ENCODE peak calls at places on chromosomes 2 and 18, in eight cellular contexts. K is hepatocyte, L is uterus, Z is PC-3, A is MM.1S, T is spleen, M is neural progenitor cell, F is HCT116. G is an unnamed sample. For H3K4me1, the result is how much of the 10 kb centered on the place peaks cover.

GRCh38 chr2:163347982-163348842 is 387.6 kb downstream of the FIGN start:
- DNase-seq in T (peak), F (peak), Z (peak), L (peak), K (peak), M (peak), A (no peak), G (peak)

GRCh38 chr2:240383099-240383758 is 52.2 kb upstream of the GPC1 start:
- DNase-seq in T (no peak), L (no peak), Z (no peak), M (no peak), A (no peak), F (no peak), K (no peak), G (no peak)

GRCh38 chr2:27231921-27232320 is 14.8 kb downstream of the CAD start:
- DNase-seq in K (no peak), F (no peak), T (no peak), L (no peak), Z (no peak), M (no peak), A (no peak), G (no peak)

GRCh38 chr2:149027602-149028250 is 10.8 kb upstream of the LYPD6B start:
- DNase-seq in K (no peak), A (no peak), Z (peak), T (no peak), L (no peak), M (peak), F (no peak), G (no peak)

GRCh38 chr2:196335238-196335637 is 163.9 kb upstream of the STK17B start:
- DNase-seq in L (no peak), T (no peak), A (no peak), K (no peak), F (no peak), M (no peak), Z (peak), G (no peak)

GRCh38 chr2:74474481-74474880 is 2.0 kb upstream of the MRPL53 start:
- DNase-seq in L (no peak), Z (no peak), K (peak), T (peak), M (no peak), F (no peak), A (no peak), G (no peak)

GRCh38 chr2:118292991-118293390 is 204.7 kb downstream of the INSIG2 start:
- DNase-seq in L (no peak), F (no peak), T (no peak), M (no peak), Z (peak), A (no peak), K (no peak), G (no peak)

GRCh38 chr2:235849489-235849888 is 318.7 kb downstream of the GBX2 start:
- DNase-seq in M (no peak), F (no peak), A (no peak), Z (no peak), K (no peak), T (peak), L (no peak), G (no peak)

GRCh38 chr2:17740203-17740602 is 13.4 kb downstream of the SMC6 start:
- DNase-seq in Z (no peak), T (no peak), K (no peak), L (no peak), M (no peak), A (no peak), F (no peak), G (no peak)

GRCh38 chr18:36388310-36388709 is 90.8 kb downstream of the FHOD3 start:
- DNase-seq in A (no peak), K (no peak), L (no peak), T (no peak), M (no peak), F (no peak), Z (no peak), G (no peak)

GRCh38 chr2:33307659-33308311 is 168.7 kb upstream of the RASGRP3 start:
- DNase-seq in M (no peak), K (no peak), T (no peak), A (no peak), F (no peak), L (no peak), Z (no peak), G (no peak)

GRCh38 chr2:108492364-108492763 is 41.9 kb upstream of the LIMS1 start:
- DNase-seq in L (no peak), A (no peak), T (no peak), K (peak), F (no peak), M (no peak), Z (peak), G (no peak)

GRCh38 chr2:2229898-2230817 is 100.9 kb downstream of the MYT1L start:
- DNase-seq in T (no peak), A (no peak), F (no peak), K (no peak), Z (peak), M (no peak), L (no peak), G (no peak)

GRCh38 chr2:101821059-101821805 is 123.7 kb downstream of the MAP4K4 start:
- DNase-seq in T (no peak), K (no peak), Z (peak), F (no peak), A (no peak), M (no peak), L (no peak), G (no peak)

GRCh38 chr2:73925033-73925704 is 1.5 kb upstream of the DGUOK start:
- DNase-seq in T (no peak), L (no peak), F (peak), K (no peak), Z (no peak), M (no peak), A (peak), G (peak)

GRCh38 chr2:63538409-63538808 is 49.9 kb downstream of the WDPCP start:
- DNase-seq in A (no peak), L (no peak), T (no peak), M (no peak), Z (no peak), K (no peak), F (no peak), G (no peak)
- H3K27ac ChIP-seq in A (no peak), L (no peak), T (no peak), M (no peak), Z (no peak), K (no peak), F (no peak), G (no peak)

GRCh38 chr2:207935991-207936370 is 89.3 kb downstream of the PLEKHM3 start:
- DNase-seq in M (no peak), K (peak), Z (no peak), L (no peak), A (no peak), F (no peak), T (no peak), G (no peak)

GRCh38 chr2:207933396-207934045 is 91.8 kb downstream of the PLEKHM3 start:
- DNase-seq in A (no peak), K (no peak), M (peak), L (no peak), Z (no peak), T (no peak), F (no peak), G (no peak)

GRCh38 chr2:207934720-207935119 is 90.6 kb downstream of the PLEKHM3 start:
- DNase-seq in K (no peak), T (no peak), M (no peak), L (no peak), Z (no peak), F (no peak), A (no peak), G (no peak)

GRCh38 chr2:207936380-207936779 is 88.9 kb downstream of the PLEKHM3 start:
- DNase-seq in A (no peak), K (no peak), F (no peak), T (no peak), Z (no peak), M (no peak), L (no peak), G (no peak)

DNA sequence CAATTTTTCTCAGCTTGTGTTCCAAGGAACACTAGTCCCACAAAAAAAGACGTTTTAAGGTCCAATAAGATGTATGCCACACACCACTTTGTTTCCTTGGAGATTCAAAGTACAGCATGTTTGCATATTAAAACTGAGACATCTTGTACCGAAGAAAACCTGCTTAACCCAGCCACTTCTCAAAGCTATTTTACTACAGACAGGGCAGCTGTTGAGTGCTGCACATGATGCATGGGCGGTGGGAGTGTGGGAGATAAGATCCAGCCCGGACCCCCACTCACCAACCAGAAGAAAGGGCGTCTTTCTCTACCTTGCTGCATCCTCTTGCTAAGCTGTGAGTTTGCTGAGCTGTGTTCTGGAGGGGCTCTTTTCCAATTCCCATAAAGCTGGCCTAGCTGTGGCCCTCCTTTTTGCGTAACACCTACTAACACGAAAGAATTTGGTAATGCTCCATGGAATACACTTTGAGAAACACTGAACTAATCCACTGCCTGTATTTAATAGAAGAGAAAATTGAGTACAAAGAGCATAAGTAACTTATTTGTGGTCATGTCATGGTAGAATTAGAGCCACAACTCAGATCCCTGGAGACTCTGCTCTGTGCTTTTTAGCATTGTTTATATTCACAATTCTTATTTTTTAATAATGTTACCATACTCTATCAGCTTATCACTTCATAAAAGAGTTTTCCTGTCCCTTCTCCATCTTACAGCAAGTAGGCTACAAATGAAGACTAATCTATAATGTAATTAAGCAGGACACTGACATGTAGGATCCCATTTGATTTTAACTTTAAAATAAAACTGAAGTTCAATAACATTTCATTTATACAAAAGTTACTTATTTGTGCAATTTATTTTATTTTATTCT is 90.0 kb downstream of the PLEKHM3 start:
- DNase-seq in Z (no peak), K (no peak), T (no peak), A (no peak), F (no peak), M (no peak), L (no peak), G (no peak)
- H3K4me1 ChIP-seq in Z (under half), K (under half), T (under half), A (under half), F (under half), M (half or more), L (under half), G (half or more)

GRCh38 chr2:237424544-237424943 is 10.6 kb upstream of the COL6A3 start:
- DNase-seq in T (no peak), M (no peak), K (no peak), A (no peak), F (no peak), Z (no peak), L (no peak), G (no peak)

GRCh38 chr2:237423891-237424290 is 9.9 kb upstream of the COL6A3 start:
- DNase-seq in L (no peak), Z (no peak), T (no peak), A (no peak), M (no peak), F (no peak), K (no peak), G (no peak)

GRCh38 chr2:237421542-237422047 is 7.6 kb upstream of the COL6A3 start:
- DNase-seq in L (peak), F (peak), Z (peak), A (peak), K (peak), M (peak), T (peak), G (peak)

GRCh38 chr2:237418300-237418699 is 4.3 kb upstream of the COL6A3 start:
- DNase-seq in L (no peak), Z (no peak), A (no peak), F (no peak), T (no peak), M (no peak), K (no peak), G (no peak)

GRCh38 chr2:237422309-237422708 is 8.3 kb upstream of the COL6A3 start:
- DNase-seq in T (no peak), A (no peak), M (no peak), L (no peak), F (no peak), K (no peak), Z (no peak), G (no peak)
- TF ChIP-seq CTCF in T (no peak), A (no peak), M (no peak), L (no peak), F (no peak), K (no peak), Z (no peak), G (no peak)

GRCh38 chr18:21306368-21306767 is 64.3 kb downstream of the GREB1L start:
- DNase-seq in M (no peak), F (no peak), A (no peak), L (no peak), K (no peak), Z (no peak), T (no peak), G (no peak)
- H3K27ac ChIP-seq in M (no peak), F (no peak), A (no peak), L (no peak), K (peak), Z (no peak), T (no peak), G (no peak)

G was measured in transverse colon.